ENCODE peak calls at places on chromosomes 1 and 21, in six cellular contexts. Q is A549, N is GM12878, O is GM23338, X is HL-60, C is HCT116. I is an unnamed sample.

GRCh38 chr1:6157528-6158174 is 22.5 kb downstream of the CHD5 start:
- DNase-seq in Q (peak), N (no peak), X (no peak), O (no peak), C (peak), I (peak)

GRCh38 chr1:223665592-223666312 is at the start of gene CAPN8:
- DNase-seq in O (no peak), C (peak), X (no peak), Q (no peak), N (no peak), I (no peak)

GRCh38 chr1:78432016-78432415 is 58.8 kb upstream of the PTGFR start:
- DNase-seq in C (no peak), Q (no peak), O (no peak), N (no peak), X (no peak), I (no peak)

GRCh38 chr1:175419684-175420490 is 227.3 kb upstream of the KIAA0040 start:
- DNase-seq in C (no peak), Q (no peak), N (no peak), X (no peak), O (no peak), I (no peak)

GRCh38 chr1:24047101-24047459 is 64.9 kb downstream of the MYOM3 start:
- DNase-seq in N (no peak), O (no peak), Q (peak), X (no peak), C (peak), I (peak)

GRCh38 chr21:33428669-33429068 is 25.5 kb downstream of the IFNGR2 start:
- DNase-seq in Q (no peak), N (no peak), X (no peak), O (no peak), C (no peak), I (no peak)

GRCh38 chr1:31782066-31782762 is 18.1 kb upstream of the ADGRB2 start:
- DNase-seq in Q (no peak), C (no peak), X (no peak), N (no peak), O (peak), I (no peak)

GRCh38 chr1:153793261-153793972 is 18.2 kb downstream of the SLC27A3 start:
- DNase-seq in C (no peak), O (peak), X (no peak), Q (no peak), N (no peak), I (no peak)

GRCh38 chr1:161930064-161930463 is 93.6 kb downstream of the OLFML2B start:
- DNase-seq in O (no peak), Q (no peak), C (no peak), X (no peak), N (no peak), I (no peak)

DNA sequence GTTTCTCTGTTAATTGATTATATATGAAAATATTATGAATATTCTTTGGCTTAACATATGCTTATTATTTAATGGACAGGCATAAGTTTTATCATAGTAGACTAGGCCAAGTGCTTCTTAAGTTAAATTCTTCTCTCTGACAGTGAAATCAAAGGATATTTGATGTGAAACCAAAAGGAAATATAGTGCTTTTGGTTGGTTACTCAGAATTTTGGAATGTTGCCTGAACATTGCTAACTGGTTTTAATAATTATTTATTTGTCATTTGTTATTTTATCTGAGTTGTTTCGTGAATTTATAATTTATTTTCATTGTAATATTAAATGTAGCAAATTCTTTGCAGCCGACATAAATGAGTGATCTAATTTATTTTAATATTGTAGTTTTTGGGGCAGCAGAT is 18.3 kb downstream of the HOOK1 start:
- DNase-seq in C (no peak), X (no peak), Q (no peak), O (no peak), N (no peak), I (no peak)
- TF ChIP-seq REST in C (no peak), X (no peak), Q (no peak), O (no peak), N (no peak), I (no peak)

DNA sequence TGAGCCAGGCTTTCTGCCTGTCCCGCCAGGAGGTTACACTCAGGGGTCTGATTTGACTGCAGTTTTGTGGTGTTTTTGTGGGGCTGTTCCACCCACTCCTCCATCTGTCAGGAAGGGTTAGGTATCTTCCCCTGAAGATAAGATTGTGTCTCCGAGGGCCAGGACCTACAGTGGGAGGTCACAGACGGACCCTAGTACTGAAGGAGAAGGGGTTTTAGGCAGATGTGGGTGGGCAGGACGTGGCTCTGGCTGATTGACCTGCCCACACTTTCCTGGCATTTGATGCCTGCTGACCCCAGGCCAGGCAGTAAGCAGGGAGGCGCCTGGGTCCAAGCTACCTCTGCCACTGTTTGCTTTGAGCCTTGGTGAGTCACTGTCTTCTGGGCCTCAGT is 13.9 kb downstream of the RPS6KA1 start:
- DNase-seq in X (no peak), C (no peak), O (no peak), Q (no peak), N (no peak), I (no peak)
- H3K4me3 ChIP-seq in X (peak), C (no peak), O (no peak), Q (no peak), N (peak), I (no peak)

GRCh38 chr1:203048555-203049051 is 22.3 kb downstream of the PPFIA4 start:
- DNase-seq in Q (no peak), C (no peak), X (no peak), N (no peak), O (peak), I (no peak)
- TF ChIP-seq REST in Q (no peak), C (no peak), X (no peak), N (no peak), O (peak), I (no peak)

GRCh38 chr1:68229927-68230812 is 2.2 kb downstream of the WLS start:
- DNase-seq in N (no peak), C (no peak), Q (no peak), O (peak), X (no peak), I (no peak)
- H3K4me3 ChIP-seq in N (no peak), C (no peak), Q (no peak), O (peak), X (no peak), I (peak)

GRCh38 chr1:26907071-26907922 is 6.5 kb downstream of the NR0B2 start:
- DNase-seq in N (no peak), O (no peak), X (no peak), C (peak), Q (peak), I (peak)
- TF ChIP-seq REST in N (no peak), O (no peak), X (no peak), C (no peak), Q (no peak), I (no peak)

GRCh38 chr21:37095821-37096220 is 22.8 kb downstream of the TTC3 start:
- DNase-seq in Q (no peak), C (no peak), X (no peak), O (no peak), N (no peak), I (no peak)
- H3K4me3 ChIP-seq in Q (no peak), C (no peak), X (no peak), O (no peak), N (no peak), I (no peak)

GRCh38 chr1:182690886-182691443 is 6.6 kb upstream of the RGS8 start:
- DNase-seq in N (no peak), Q (no peak), C (no peak), X (no peak), O (no peak), I (no peak)
- TF ChIP-seq REST in N (no peak), Q (no peak), C (no peak), X (no peak), O (no peak), I (no peak)

DNA sequence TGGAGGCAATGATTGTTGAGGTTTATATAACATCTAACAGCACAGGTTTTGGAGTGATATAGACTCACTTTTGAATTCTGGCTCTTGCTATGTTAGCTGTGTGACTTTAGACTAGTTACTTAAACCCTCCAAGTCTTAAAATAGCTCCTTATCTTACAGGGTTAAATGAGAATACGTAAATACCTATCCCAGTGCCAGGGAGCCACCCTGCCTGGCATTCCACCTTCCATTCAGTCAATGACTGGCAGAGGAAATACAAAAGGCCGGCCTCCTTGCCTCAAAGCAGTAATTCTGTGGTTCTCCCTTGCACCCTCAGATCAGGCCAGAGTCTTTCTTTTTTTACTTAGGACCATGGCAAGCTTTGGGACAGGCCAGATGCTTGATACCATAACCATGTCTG is 31.8 kb downstream of the DBT start:
- DNase-seq in C (no peak), Q (no peak), X (no peak), N (no peak), O (no peak), I (no peak)
- H3K4me3 ChIP-seq in C (no peak), Q (no peak), X (no peak), N (no peak), O (no peak), I (no peak)

GRCh38 chr1:226626577-226626956 is 78.0 kb downstream of the STUM start:
- DNase-seq in O (peak), N (peak), X (peak), C (peak), Q (peak), I (peak)

GRCh38 chr1:226625832-226626576 is 77.4 kb downstream of the STUM start:
- DNase-seq in O (no peak), X (no peak), Q (no peak), C (no peak), N (no peak), I (no peak)

GRCh38 chr1:226628624-226629155 is 80.1 kb downstream of the STUM start:
- DNase-seq in X (no peak), O (no peak), C (no peak), Q (no peak), N (no peak), I (no peak)

GRCh38 chr1:226627924-226628623 is 79.5 kb downstream of the STUM start:
- DNase-seq in Q (no peak), N (no peak), C (no peak), O (no peak), X (no peak), I (no peak)

DNA sequence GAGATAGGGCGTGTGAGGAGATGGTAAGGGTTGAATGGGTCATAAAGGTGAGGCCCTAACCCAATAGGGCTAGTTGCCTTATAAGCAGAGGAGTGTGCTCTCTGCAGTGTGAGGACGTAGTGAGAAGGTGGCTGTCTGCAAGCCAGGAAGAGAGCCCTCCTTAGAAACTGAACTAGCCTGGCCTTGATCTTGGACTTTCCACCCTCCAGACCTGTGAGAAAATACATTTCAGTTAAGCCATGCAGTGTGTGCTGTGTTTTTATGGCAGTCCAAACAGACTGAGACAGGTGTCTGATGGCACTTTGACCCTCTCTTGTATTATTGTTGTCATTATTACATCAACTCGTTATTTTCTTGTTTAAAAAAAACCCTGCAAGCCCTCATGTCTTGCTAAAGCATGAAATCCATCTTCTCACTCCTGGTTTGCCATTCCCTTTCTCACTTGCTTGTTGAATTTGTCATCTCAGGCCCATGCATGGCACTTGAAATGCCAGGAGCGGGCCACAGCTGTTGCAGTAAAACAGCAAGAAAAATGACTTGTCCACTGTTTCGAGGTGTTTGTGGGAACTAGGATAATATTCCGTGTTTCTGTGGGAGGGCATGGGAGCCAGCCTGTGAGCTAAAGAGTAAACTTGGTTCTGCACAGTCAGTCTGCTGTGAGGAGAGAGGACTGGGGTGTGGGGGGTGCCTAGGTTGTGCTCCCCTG is 78.6 kb downstream of the STUM start:
- DNase-seq in O (no peak), Q (no peak), C (no peak), N (no peak), X (no peak), I (no peak)
- TF ChIP-seq REST in O (no peak), Q (no peak), C (no peak), N (no peak), X (no peak), I (no peak)

I was measured in Panc1.